ENCODE peak calls at places on chromosomes 13 and 19, in ten cellular contexts. F is esophagus squamous epithelium; L is AG09309; S is thoracic aorta; N is spleen; Z is CD8-positive, alpha-beta T cell; T is heart right ventricle; G is tibial nerve; X is heart left ventricle; R is endodermal cell. W is an unnamed sample.

GRCh38 chr19:51020988-51021651 is 1.6 kb upstream of the KLK10 start:
- DNase-seq in F (no peak), L (no peak), S (no peak), N (no peak), Z (no peak), T (peak), G (no peak), X (no peak), R (peak), W (peak)

GRCh38 chr13:93552596-93552995 is 326.0 kb downstream of the GPC6 start:
- DNase-seq in F (no peak), L (no peak), S (no peak), N (no peak), Z (no peak), T (no peak), G (no peak), X (no peak), R (no peak), W (no peak)

GRCh38 chr13:44280461-44280860 is 93.2 kb upstream of the SERP2 start:
- DNase-seq in F (no peak), L (no peak), S (no peak), N (no peak), Z (no peak), T (no peak), G (no peak), X (no peak), R (no peak), W (no peak)

GRCh38 chr13:91247768-91248167 is 99.7 kb upstream of the MIR17HG start:
- DNase-seq in F (no peak), L (no peak), S (no peak), N (no peak), Z (no peak), T (no peak), G (no peak), X (no peak), R (no peak), W (no peak)

GRCh38 chr13:66234159-66234558 is 996.0 kb downstream of the PCDH9 start:
- DNase-seq in F (no peak), L (no peak), S (no peak), N (no peak), Z (no peak), T (no peak), G (no peak), X (no peak), R (no peak), W (no peak)

GRCh38 chr13:42153371-42153770 is 104.9 kb downstream of the DGKH start:
- DNase-seq in F (no peak), L (no peak), S (no peak), N (no peak), Z (no peak), T (no peak), G (no peak), X (no peak), R (no peak), W (no peak)

GRCh38 chr19:52200044-52200443 is 10.2 kb downstream of the PPP2R1A start:
- DNase-seq in F (no peak), L (peak), S (peak), N (no peak), Z (no peak), T (peak), G (no peak), X (peak), R (no peak), W (no peak)

GRCh38 chr19:44757057-44757734 is 8.7 kb downstream of the BCL3 start:
- DNase-seq in F (no peak), L (no peak), S (peak), N (no peak), Z (no peak), T (peak), G (peak), X (peak), R (peak), W (no peak)

GRCh38 chr13:39897636-39898035 is 242.2 kb downstream of the COG6 start:
- DNase-seq in F (no peak), L (no peak), S (no peak), N (no peak), Z (no peak), T (no peak), G (no peak), X (no peak), R (no peak), W (no peak)

GRCh38 chr13:53784331-53784730 is 755.7 kb downstream of the OLFM4 start:
- DNase-seq in F (no peak), L (no peak), S (no peak), N (no peak), Z (no peak), T (no peak), G (no peak), X (no peak), R (no peak), W (no peak)

GRCh38 chr19:2113436-2114211 is 16.9 kb downstream of the IZUMO4 start:
- DNase-seq in F (no peak), L (no peak), S (no peak), N (no peak), Z (no peak), T (no peak), G (no peak), X (no peak), R (no peak), W (no peak)

GRCh38 chr19:49999371-50000010 is 25.7 kb downstream of the VRK3 start:
- DNase-seq in F (no peak), L (no peak), S (no peak), N (no peak), Z (no peak), T (no peak), G (no peak), X (no peak), R (no peak), W (no peak)

GRCh38 chr19:40298026-40298425 is 12.9 kb upstream of the AKT2 start:
- DNase-seq in F (no peak), L (no peak), S (no peak), N (no peak), Z (no peak), T (no peak), G (no peak), X (no peak), R (no peak), W (no peak)

GRCh38 chr13:42720116-42720857 is 61.1 kb upstream of the FAM216B start:
- DNase-seq in F (no peak), L (peak), S (no peak), N (no peak), Z (no peak), T (no peak), G (no peak), X (no peak), R (no peak), W (peak)

GRCh38 chr19:1068111-1069001 is 1.4 kb downstream of the ARHGAP45 start:
- DNase-seq in F (no peak), L (no peak), S (no peak), N (peak), Z (peak), T (peak), G (no peak), X (peak), R (no peak), W (peak)

GRCh38 chr19:8403820-8404109 is 9.3 kb upstream of the MARCHF2 start:
- DNase-seq in F (no peak), L (no peak), S (no peak), N (no peak), Z (no peak), T (no peak), G (no peak), X (no peak), R (no peak), W (no peak)

GRCh38 chr19:30752876-30753275 is 380.7 kb downstream of the ZNF536 start:
- DNase-seq in F (no peak), L (no peak), S (no peak), N (no peak), Z (no peak), T (no peak), G (no peak), X (no peak), R (no peak), W (no peak)
- TF ChIP-seq CTCF in F (no peak), L (no peak), S (no peak), N (no peak), Z (no peak), T (no peak), G (no peak), X (no peak), R (no peak), W (no peak)

DNA sequence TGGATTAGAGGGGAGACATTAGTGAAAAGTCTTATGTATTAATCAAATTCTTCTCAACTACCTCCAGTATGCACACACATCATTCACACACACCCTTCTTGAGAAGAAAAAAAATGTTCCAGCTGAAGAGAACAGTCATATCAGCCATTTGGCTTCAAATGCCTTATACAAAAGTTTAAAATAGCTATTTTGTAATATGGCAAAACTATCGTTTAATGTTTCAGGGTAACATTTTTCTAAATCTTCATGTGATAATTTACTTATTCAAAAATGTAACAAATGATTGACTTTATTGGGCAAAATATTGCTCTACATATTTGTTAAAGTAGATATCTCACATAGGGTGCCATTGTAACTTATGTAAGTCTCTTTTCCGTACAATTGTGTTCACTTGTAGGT is 13.5 kb downstream of the ZIC2 start:
- DNase-seq in F (no peak), L (no peak), S (no peak), N (no peak), Z (no peak), T (no peak), G (no peak), X (no peak), R (no peak), W (no peak)
- H3K4me3 ChIP-seq in F (no peak), L (no peak), S (no peak), N (no peak), Z (no peak), T (no peak), G (no peak), X (no peak), R (peak), W (no peak)

GRCh38 chr19:18729933-18730530 is 46.6 kb downstream of the CRTC1 start:
- DNase-seq in F (no peak), L (no peak), S (no peak), N (no peak), Z (no peak), T (no peak), G (no peak), X (no peak), R (peak), W (no peak)
- TF ChIP-seq CTCF in F (no peak), L (no peak), S (no peak), N (no peak), Z (no peak), T (no peak), G (no peak), X (no peak), R (no peak), W (no peak)

DNA sequence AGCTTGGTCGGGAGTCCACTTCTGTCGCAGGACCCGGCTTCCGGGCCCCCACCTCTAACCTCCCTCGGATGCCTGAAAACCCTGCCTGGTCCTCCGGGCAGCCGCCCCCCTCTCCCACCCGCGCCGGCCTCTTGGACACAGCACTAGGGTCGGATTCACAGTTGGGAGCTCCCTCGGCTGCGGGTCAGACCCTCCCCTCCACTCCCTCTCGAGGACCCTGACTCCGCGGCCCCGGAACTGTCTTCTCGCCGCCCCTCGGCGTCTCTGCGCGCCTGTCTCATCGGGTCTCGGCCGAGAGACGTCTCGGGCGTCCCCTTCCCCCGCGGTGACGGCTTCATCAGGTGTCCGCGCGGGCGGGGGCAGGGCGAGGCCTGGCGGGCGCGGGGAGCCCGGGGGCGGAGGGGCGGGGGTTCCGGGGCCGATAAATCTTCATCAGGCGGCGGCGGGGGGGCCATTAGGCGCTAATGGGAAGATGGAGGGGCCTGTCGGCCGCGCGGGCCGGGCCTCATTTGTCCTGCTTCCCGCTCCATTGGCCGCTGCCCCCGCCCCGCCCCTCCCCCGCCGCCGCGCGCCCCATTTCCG is 11.7 kb upstream of the ERFL start:
- DNase-seq in F (no peak), L (no peak), S (no peak), N (peak), Z (no peak), T (no peak), G (no peak), X (peak), R (peak), W (peak)
- H3K4me3 ChIP-seq in F (peak), L (peak), S (peak), N (peak), Z (peak), T (peak), G (peak), X (peak), R (no peak), W (peak)